ENCODE peak calls at places on chromosome 2, in seven cellular contexts. C, O, G, K, F, N and S are unnamed samples.

GRCh38 chr2:234788841-234789240 is 163.0 kb upstream of the SH3BP4 start:
- DNase-seq in K (no peak), G (no peak), O (no peak), C (no peak), F (no peak), N (no peak), S (no peak)

GRCh38 chr2:64737547-64737946 is 83.8 kb upstream of the SERTAD2 start:
- DNase-seq in K (no peak), N (no peak), G (no peak), O (no peak), F (peak; percentile 21), C (no peak), S (no peak)

GRCh38 chr2:189570565-189570964 is 10.0 kb downstream of the SLC40A1 start:
- DNase-seq in O (no peak), K (no peak), F (peak; percentile 30), G (no peak), N (no peak), C (no peak), S (no peak)

GRCh38 chr2:5433855-5434254 is 258.3 kb upstream of the SOX11 start:
- DNase-seq in F (no peak), G (peak; percentile 85), K (no peak), N (no peak), C (no peak), O (no peak), S (no peak)

GRCh38 chr2:232325324-232326273 is 53.0 kb upstream of the ALPP start:
- DNase-seq in N (peak; percentile 77), K (no peak), C (no peak), O (peak; percentile 31), F (peak; percentile 10), G (no peak), S (no peak)

GRCh38 chr2:69531186-69531585 is 94.0 kb upstream of the NFU1 start:
- DNase-seq in G (no peak), K (no peak), O (no peak), C (no peak), F (no peak), N (no peak), S (no peak)

GRCh38 chr2:215022418-215022817 is 116.0 kb downstream of the ABCA12 start:
- DNase-seq in G (no peak), C (no peak), F (peak; percentile 31), K (no peak), N (no peak), O (no peak), S (no peak)

GRCh38 chr2:23681356-23682140 is 245.4 kb downstream of the ATAD2B start:
- DNase-seq in C (no peak), G (no peak), K (no peak), O (no peak), F (no peak), N (no peak), S (no peak)

GRCh38 chr2:223051580-223052375 is at the start of gene KCNE4:
- DNase-seq in N (peak; percentile 36), G (no peak), O (no peak), C (peak; percentile 41), F (peak; percentile 72), K (no peak), S (no peak)

GRCh38 chr2:241129086-241129871 is 20.0 kb downstream of the PASK start:
- DNase-seq in N (no peak), G (no peak), K (no peak), C (no peak), O (no peak), F (no peak), S (no peak)

GRCh38 chr2:68196120-68196716 is 38.5 kb downstream of the PNO1 start:
- DNase-seq in N (no peak), C (no peak), G (no peak), F (peak; percentile 17), O (no peak), K (peak; percentile 38), S (no peak)

GRCh38 chr2:168599738-168600137 is 143.7 kb downstream of the CERS6 start:
- DNase-seq in G (no peak), K (no peak), O (no peak), C (no peak), N (no peak), F (no peak), S (no peak)

GRCh38 chr2:85549826-85550225 is 10.9 kb downstream of the MAT2A start:
- DNase-seq in C (peak; percentile 97), F (peak; percentile 80), K (no peak), N (no peak), G (no peak), O (no peak), S (no peak)

GRCh38 chr2:10557506-10558265 is 109.6 kb upstream of the ODC1 start:
- DNase-seq in F (no peak), O (no peak), K (no peak), G (no peak), C (no peak), N (no peak), S (no peak)

GRCh38 chr2:195322324-195322723 is 334.7 kb upstream of the SLC39A10 start:
- DNase-seq in N (no peak), O (no peak), C (no peak), K (no peak), F (no peak), G (peak; percentile 89), S (no peak)

GRCh38 chr2:240304746-240305161 is 130.7 kb upstream of the GPC1 start:
- DNase-seq in F (no peak), C (no peak), K (no peak), G (no peak), N (no peak), O (no peak), S (no peak)

GRCh38 chr2:203705184-203705583 is 1.3 kb upstream of the CD28 start:
- DNase-seq in N (no peak), C (no peak), K (no peak), F (no peak), G (no peak), O (peak; percentile 17), S (no peak)